ENCODE peak calls at places on chromosome 3, in seven cellular contexts. K is kidney epithelial cell; Q is A673; X is HL-60; W is BJ; O is heart left ventricle; M is CD4-positive, alpha-beta T cell. J is an unnamed sample. For H3K27me3, the result is how much of the 10 kb centered on the place peaks cover.

GRCh38 chr3:149277338-149277813 is 55.7 kb upstream of the CP start:
- DNase-seq in Q (no peak), O (no peak), K (peak), M (no peak), X (peak), W (peak), J (no peak)

GRCh38 chr3:14646589-14647413 is 4.8 kb upstream of the CCDC174 start:
- DNase-seq in M (no peak), K (no peak), Q (no peak), W (no peak), X (peak), O (no peak), J (no peak)

GRCh38 chr3:192825657-192826200 is 91.9 kb downstream of the MB21D2 start:
- DNase-seq in O (no peak), W (no peak), X (no peak), Q (peak), K (no peak), M (no peak), J (no peak)

GRCh38 chr3:30527186-30527585 is 79.2 kb upstream of the TGFBR2 start:
- DNase-seq in K (no peak), X (no peak), O (no peak), Q (no peak), M (no peak), W (no peak), J (no peak)

GRCh38 chr3:102360211-102360610 is 74.6 kb upstream of the ZPLD1 start:
- DNase-seq in K (no peak), X (no peak), W (no peak), M (no peak), O (no peak), Q (no peak), J (no peak)

GRCh38 chr3:156792945-156793344 is 33.2 kb upstream of the LEKR1 start:
- DNase-seq in X (peak), K (no peak), Q (peak), O (no peak), M (no peak), W (no peak), J (no peak)

GRCh38 chr3:69299344-69299743 is 86.5 kb downstream of the FRMD4B start:
- DNase-seq in W (no peak), Q (no peak), O (no peak), M (no peak), X (no peak), K (no peak), J (no peak)

GRCh38 chr3:179812096-179812382 is 159.2 kb downstream of the USP13 start:
- DNase-seq in Q (no peak), X (no peak), W (no peak), K (no peak), M (no peak), O (no peak), J (no peak)

GRCh38 chr3:142209655-142210054 is 15.7 kb downstream of the GK5 start:
- DNase-seq in W (peak), M (no peak), O (no peak), X (no peak), K (no peak), Q (peak), J (no peak)

GRCh38 chr3:169759256-169759655 is 5.6 kb downstream of the TERC start:
- DNase-seq in M (no peak), K (no peak), W (no peak), X (no peak), O (no peak), Q (no peak), J (peak)

GRCh38 chr3:6416049-6416661 is 444.8 kb upstream of the GRM7 start:
- DNase-seq in W (no peak), M (no peak), K (no peak), X (no peak), Q (no peak), O (no peak), J (no peak)

GRCh38 chr3:72678892-72679291 is 169.4 kb downstream of the SHQ1 start:
- DNase-seq in W (no peak), Q (no peak), M (no peak), X (no peak), O (no peak), K (no peak), J (peak)

GRCh38 chr3:141056716-141057115 is 5.6 kb downstream of the SPSB4 start:
- DNase-seq in W (no peak), X (no peak), K (no peak), Q (no peak), M (no peak), O (no peak), J (no peak)

GRCh38 chr3:141057436-141057835 is 6.3 kb downstream of the SPSB4 start:
- DNase-seq in K (no peak), W (no peak), X (no peak), O (no peak), M (no peak), Q (no peak), J (no peak)

GRCh38 chr3:141055536-141056445 is 4.6 kb downstream of the SPSB4 start:
- DNase-seq in Q (no peak), X (no peak), W (no peak), M (no peak), O (no peak), K (no peak), J (no peak)

GRCh38 chr3:141052570-141053069 is 1.5 kb downstream of the SPSB4 start:
- DNase-seq in O (peak), K (no peak), Q (no peak), W (no peak), M (no peak), X (no peak), J (no peak)

DNA sequence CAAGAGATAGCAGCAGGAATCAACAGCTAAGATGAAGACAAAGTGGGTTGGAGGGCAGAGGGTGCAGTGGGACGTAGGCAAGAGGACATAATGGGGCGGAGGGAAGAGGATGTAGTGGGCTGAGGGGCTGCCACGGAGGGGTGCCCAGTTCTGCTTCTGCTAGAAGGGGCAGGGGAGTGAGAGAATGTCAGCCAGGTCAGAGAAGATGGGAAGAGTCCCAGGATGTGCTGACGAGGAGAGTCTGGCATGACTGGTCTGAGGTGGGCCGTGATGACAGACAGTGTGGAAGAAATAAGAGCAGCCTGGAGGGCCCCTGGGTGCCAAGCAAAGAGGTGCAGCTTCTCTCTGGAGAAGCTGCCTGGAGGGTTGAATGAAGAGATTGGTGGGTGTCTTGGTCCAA is 4.0 kb downstream of the SPSB4 start:
- DNase-seq in X (no peak), M (no peak), Q (no peak), O (no peak), K (no peak), W (no peak), J (no peak)
- H3K27me3 ChIP-seq in X (under half), M (under half), Q (under half), O (under half), K (under half), W (under half), J (under half)

GRCh38 chr3:181721369-181721768 is 9.6 kb downstream of the SOX2 start:
- DNase-seq in K (no peak), O (no peak), X (no peak), M (no peak), Q (no peak), W (no peak), J (no peak)
- H3K27me3 ChIP-seq in K (half or more), O (half or more), X (half or more), M (half or more), Q (under half), W (under half), J (half or more)

GRCh38 chr3:61560452-61561373 is 658 bp upstream of the PTPRG start:
- DNase-seq in X (peak), Q (peak), M (no peak), K (peak), W (no peak), O (peak), J (no peak)

GRCh38 chr3:61561374-61562041 is at the start of gene PTPRG:
- DNase-seq in Q (peak), M (no peak), W (peak), K (peak), X (peak), O (peak), J (peak)

GRCh38 chr3:61562042-61562809 is 855 bp downstream of the PTPRG start:
- DNase-seq in K (no peak), Q (no peak), W (no peak), M (no peak), O (peak), X (no peak), J (no peak)

GRCh38 chr3:61562810-61563613 is 1.6 kb downstream of the PTPRG start:
- DNase-seq in O (peak), W (no peak), X (no peak), K (no peak), Q (no peak), M (no peak), J (no peak)

GRCh38 chr3:61559108-61559731 is 2.2 kb upstream of the PTPRG start:
- DNase-seq in M (no peak), Q (no peak), W (no peak), X (no peak), K (no peak), O (no peak), J (no peak)
- H3K27me3 ChIP-seq in M (half or more), Q (under half), W (under half), X (under half), K (under half), O (under half), J (under half)

DNA sequence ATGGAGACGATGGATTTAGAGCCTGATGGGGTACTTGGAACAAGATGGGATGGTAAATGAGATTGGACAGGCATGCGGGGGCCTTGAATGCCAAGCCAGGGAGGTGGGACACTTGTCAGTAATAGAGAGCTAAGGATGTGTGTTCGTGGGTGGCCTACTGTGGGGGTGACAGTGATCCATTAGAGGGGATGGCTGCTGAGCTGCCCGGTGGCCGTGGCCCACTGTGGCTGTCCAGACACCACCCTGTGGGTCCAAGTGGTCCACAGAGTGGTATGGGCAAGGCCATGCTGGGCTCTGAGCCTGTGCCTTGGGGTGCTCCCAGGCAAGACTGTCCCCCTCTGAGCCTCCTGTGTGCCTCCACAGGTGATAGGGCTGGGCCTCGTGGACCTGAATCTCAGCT is 17.5 kb downstream of the CAND2 start:
- DNase-seq in O (no peak), M (no peak), K (no peak), X (no peak), W (no peak), Q (no peak), J (no peak)
- H3K27me3 ChIP-seq in O (under half), M (under half), K (under half), X (under half), W (under half), Q (under half), J (under half)

J was measured in keratinocyte.